ENCODE peak calls at places on chromosomes 13 and 19, in eight cellular contexts. E is mammary epithelial cell; M is transverse colon; C is vagina; P is CD8-positive, alpha-beta T cell; G is fibroblast of lung; B is prostate gland; S is adrenal gland. U is an unnamed sample.

GRCh38 chr13:110258876-110259631 is 47.9 kb downstream of the COL4A1 start:
- DNase-seq in C (no peak), E (peak; percentile 23), P (no peak), B (no peak), S (peak; percentile 12), M (no peak), G (peak; percentile 54), U (no peak)

GRCh38 chr13:66558511-66558910 is 671.6 kb downstream of the PCDH9 start:
- DNase-seq in S (no peak), G (peak; percentile 49), E (no peak), B (no peak), M (no peak), P (no peak), C (no peak), U (no peak)

GRCh38 chr19:49469828-49470614 is 4.0 kb upstream of the FLT3LG start:
- DNase-seq in M (peak; percentile 72), B (no peak), P (peak; percentile 64), G (no peak), S (no peak), E (no peak), C (no peak), U (no peak)

GRCh38 chr19:17183858-17184271 is 31.3 kb upstream of the USE1 start:
- DNase-seq in P (no peak), G (no peak), S (no peak), C (no peak), M (no peak), B (no peak), E (no peak), U (no peak)

GRCh38 chr13:113669871-113670341 is 2.9 kb downstream of the GRK1 start:
- DNase-seq in B (no peak), M (peak; percentile 5), S (no peak), P (no peak), C (no peak), G (no peak), E (no peak), U (peak; percentile 24)

GRCh38 chr13:113546571-113547247 is 37.8 kb upstream of the TFDP1 start:
- DNase-seq in G (no peak), S (no peak), E (no peak), M (peak; percentile 6), C (no peak), P (no peak), B (no peak), U (no peak)

GRCh38 chr13:85567909-85568308 is 231.3 kb downstream of the SLITRK6 start:
- DNase-seq in E (no peak), G (no peak), M (no peak), C (no peak), P (no peak), B (no peak), S (no peak), U (no peak)

GRCh38 chr13:27194895-27195764 is 23.5 kb upstream of the USP12 start:
- DNase-seq in C (no peak), S (no peak), G (peak; percentile 96), E (peak; percentile 91), M (no peak), B (no peak), P (no peak), U (no peak)

GRCh38 chr19:10404888-10405808 is 1.8 kb upstream of the CDC37 start:
- DNase-seq in E (no peak), P (no peak), M (no peak), G (peak; percentile 13), B (no peak), C (no peak), S (no peak), U (no peak)

GRCh38 chr13:102724923-102725322 is 30.1 kb upstream of the METTL21C start:
- DNase-seq in C (no peak), E (peak; percentile 93), P (no peak), B (no peak), M (no peak), G (peak; percentile 24), S (no peak), U (no peak)

GRCh38 chr19:35357867-35358573 is at the start of gene FFAR3:
- DNase-seq in B (no peak), S (no peak), P (no peak), G (no peak), E (no peak), M (no peak), C (no peak), U (no peak)

GRCh38 chr13:40146586-40147240 is 491.3 kb downstream of the COG6 start:
- DNase-seq in E (peak; percentile 21), P (no peak), C (no peak), S (no peak), B (no peak), G (no peak), M (no peak), U (no peak)

GRCh38 chr13:46232281-46232680 is 20.6 kb downstream of the LRRC63 start:
- DNase-seq in E (no peak), M (no peak), P (no peak), C (no peak), B (no peak), S (no peak), G (peak; percentile 61), U (no peak)

GRCh38 chr13:38418286-38418685 is 68.6 kb downstream of the UFM1 start:
- DNase-seq in G (no peak), B (no peak), E (peak; percentile 16), M (no peak), C (no peak), S (no peak), P (no peak), U (no peak)

GRCh38 chr19:17041994-17042393 is 15.4 kb upstream of the CPAMD8 start:
- DNase-seq in P (no peak), G (peak; percentile 12), C (no peak), B (no peak), S (peak; percentile 27), E (no peak), M (peak; percentile 24), U (no peak)

GRCh38 chr19:800360-801029 is 3.2 kb downstream of the PTBP1 start:
- DNase-seq in G (peak; percentile 56), M (peak; percentile 61), S (no peak), E (peak; percentile 80), P (no peak), B (peak; percentile 88), C (no peak), U (no peak)

GRCh38 chr19:19474950-19475781 is 40.2 kb downstream of the TSSK6 start:
- DNase-seq in G (no peak), C (no peak), S (no peak), P (no peak), E (no peak), M (no peak), B (no peak), U (peak; percentile 64)

GRCh38 chr19:19480688-19481087 is 34.7 kb downstream of the TSSK6 start:
- DNase-seq in E (no peak), B (no peak), M (no peak), S (no peak), P (no peak), G (peak; percentile 44), C (no peak), U (no peak)

GRCh38 chr19:19477705-19478383 is 37.5 kb downstream of the TSSK6 start:
- DNase-seq in E (no peak), B (peak; percentile 52), C (no peak), P (no peak), G (no peak), S (no peak), M (peak; percentile 73), U (no peak)

GRCh38 chr19:19471682-19472081 is 43.7 kb downstream of the TSSK6 start:
- DNase-seq in B (no peak), G (no peak), S (no peak), E (no peak), M (no peak), P (no peak), C (no peak), U (no peak)

DNA sequence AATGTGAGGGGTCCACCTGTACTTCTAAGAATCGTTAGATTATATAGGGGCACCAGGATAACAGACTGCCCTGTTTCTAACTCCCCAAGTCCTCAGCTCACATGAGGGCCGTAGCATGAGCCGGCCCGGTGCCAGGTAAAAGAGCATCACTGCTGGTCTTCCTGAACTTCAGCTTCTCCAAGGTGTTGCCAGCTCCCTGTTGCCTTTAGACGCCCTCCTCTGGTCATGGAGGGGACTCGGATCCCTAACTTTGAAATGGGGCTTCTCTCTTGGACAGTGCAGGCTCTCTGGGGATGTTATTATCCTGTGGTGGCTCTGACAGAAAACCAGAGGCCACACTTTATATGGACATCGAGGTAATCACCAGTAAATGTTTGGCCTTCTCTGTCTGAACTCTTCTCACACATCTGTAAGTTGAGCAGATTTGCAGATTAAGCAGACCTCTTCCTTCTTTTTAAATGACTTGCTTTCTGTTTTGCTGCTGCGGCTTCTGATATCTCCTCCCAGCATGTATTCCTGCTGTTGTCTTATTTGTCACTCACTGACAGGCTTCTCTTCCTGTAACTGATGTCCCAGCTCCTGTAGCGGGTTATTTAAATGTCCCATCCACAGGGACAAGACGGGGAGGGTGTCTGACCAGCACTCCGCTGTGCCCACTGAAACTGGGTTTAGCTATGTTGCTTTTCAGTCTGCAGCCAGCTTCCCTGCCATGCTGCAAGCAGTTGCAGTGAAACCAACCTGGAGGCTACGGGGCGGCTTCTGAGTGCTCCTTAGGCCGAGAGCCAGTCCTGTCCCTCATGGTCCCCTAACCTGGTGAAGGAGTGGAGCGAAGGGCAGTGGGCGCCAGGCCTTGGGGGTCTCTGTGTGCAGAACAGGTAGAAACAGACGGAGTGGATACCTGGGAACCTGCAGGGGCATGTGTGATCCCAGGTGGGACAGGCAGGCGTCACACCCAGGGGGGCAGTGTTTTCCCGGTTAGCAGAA is 39.2 kb downstream of the TSSK6 start:
- DNase-seq in S (no peak), E (peak; percentile 34), P (no peak), M (no peak), G (no peak), B (no peak), C (no peak), U (no peak)
- TF ChIP-seq CTCF in S (no peak), E (peak; percentile 29), P (no peak), M (peak; percentile 23), G (peak; percentile 59), B (no peak), C (no peak), U (no peak)

DNA sequence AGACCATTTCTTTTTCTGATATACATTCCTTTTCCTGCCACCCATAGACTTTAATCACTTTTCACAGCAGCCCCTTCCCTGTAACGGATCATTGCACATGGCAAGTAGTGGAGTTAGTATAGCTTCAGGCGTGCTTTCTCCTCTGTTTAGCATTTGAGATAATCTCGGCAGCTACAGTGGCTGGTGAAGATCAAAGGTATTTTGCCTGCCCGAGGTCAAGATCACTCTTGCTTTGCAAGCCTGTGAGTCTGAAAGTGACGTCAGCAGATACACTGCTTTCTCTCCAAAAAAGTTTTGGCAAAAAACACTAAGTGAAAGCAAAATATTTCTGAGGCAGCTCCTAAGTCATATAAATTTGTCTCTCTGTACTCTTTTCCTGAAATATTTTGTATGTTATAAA is 260.1 kb downstream of the NDFIP2 start:
- DNase-seq in G (peak; percentile 58), S (peak; percentile 45), P (no peak), E (no peak), B (no peak), M (no peak), C (no peak), U (peak; percentile 77)
- H3K36me3 ChIP-seq in G (no peaks in the 10 kb centered on the region), S (no peaks in the 10 kb centered on the region), P (no peaks in the 10 kb centered on the region), E (no peaks in the 10 kb centered on the region), B (no peaks in the 10 kb centered on the region), M (no peaks in the 10 kb centered on the region), C (no peaks in the 10 kb centered on the region), U (no peaks in the 10 kb centered on the region)

GRCh38 chr19:45791744-45792481 is 732 bp downstream of the DMWD start:
- DNase-seq in G (no peak), B (no peak), C (no peak), E (no peak), M (no peak), S (no peak), P (no peak), U (no peak)
- H3K27ac ChIP-seq in G (peak overlapping the region; percentile 69), B (peak overlapping the region; percentile 68), C (peak overlapping the region; percentile 62), E (peak overlapping the region; percentile 67), M (peak overlapping the region; percentile 78), S (peak overlapping the region; percentile 38), P (no peak overlapping the region), U (no peak overlapping the region)

GRCh38 chr19:51407631-51408131 is 9.8 kb downstream of the SIGLEC10 start:
- DNase-seq in G (no peak), S (no peak), M (peak; percentile 37), P (no peak), E (peak; percentile 20), B (no peak), C (no peak), U (no peak)
- TF ChIP-seq CTCF in G (peak; percentile 60), S (peak; percentile 25), M (peak; percentile 46), P (peak; percentile 45), E (peak; percentile 22), B (no peak), C (no peak), U (no peak)